ENCODE peak calls at places on chromosomes 1 and 21, in five cellular contexts. I is H7; R is naive thymus-derived CD8-positive, alpha-beta T cell; L is DMS153; B is NCI-H1092. P is an unnamed sample.

GRCh38 chr1:115679141-115679611 is 37.4 kb downstream of the VANGL1 start:
- DNase-seq in R (no peak), L (no peak), I (no peak), B (no peak), P (peak)

GRCh38 chr1:217622042-217622441 is 8.8 kb downstream of the GPATCH2 start:
- DNase-seq in B (no peak), R (no peak), I (no peak), L (no peak), P (no peak)

GRCh38 chr1:184973308-184974085 is 811 bp downstream of the NIBAN1 start:
- DNase-seq in B (peak), L (peak), I (no peak), R (peak), P (peak)

GRCh38 chr1:23018661-23019093 is 591 bp upstream of the KDM1A start:
- DNase-seq in R (no peak), L (no peak), B (no peak), I (peak), P (no peak)

GRCh38 chr21:38223893-38224540 is 32.8 kb upstream of the KCNJ15 start:
- DNase-seq in I (no peak), R (no peak), L (no peak), B (no peak), P (no peak)

GRCh38 chr21:42311160-42311559 is 4.0 kb downstream of the TFF3 start:
- DNase-seq in I (peak), L (no peak), R (no peak), B (no peak), P (no peak)

GRCh38 chr1:243287652-243288051 is 31.8 kb downstream of the SDCCAG8 start:
- DNase-seq in I (no peak), L (no peak), B (no peak), R (no peak), P (no peak)

GRCh38 chr1:232445361-232446106 is 184.4 kb downstream of the SIPA1L2 start:
- DNase-seq in R (no peak), I (peak), B (no peak), L (no peak), P (no peak)

GRCh38 chr21:32457360-32457840 is 44.9 kb downstream of the EVA1C start:
- DNase-seq in L (no peak), R (no peak), I (peak), B (no peak), P (peak)

GRCh38 chr1:184792450-184792969 is 37.9 kb upstream of the EDEM3 start:
- DNase-seq in R (no peak), L (no peak), B (no peak), I (no peak), P (peak)

GRCh38 chr1:206679738-206680211 is 4.9 kb upstream of the MAPKAPK2 start:
- DNase-seq in I (no peak), B (no peak), L (no peak), R (no peak), P (no peak)

GRCh38 chr1:28755701-28756100 is 19.0 kb downstream of the YTHDF2 start:
- DNase-seq in L (no peak), R (no peak), B (no peak), I (no peak), P (no peak)

GRCh38 chr1:246798606-246799496 is 74.6 kb downstream of the SCCPDH start:
- DNase-seq in I (no peak), B (no peak), R (no peak), L (no peak), P (no peak)

GRCh38 chr1:150621497-150622113 is 7.8 kb downstream of the ENSA start:
- DNase-seq in L (no peak), I (peak), B (no peak), R (peak), P (no peak)

GRCh38 chr1:153774780-153775431 is at the start of gene SLC27A3:
- DNase-seq in B (peak), L (peak), I (peak), R (no peak), P (peak)

GRCh38 chr1:211541715-211542477 is 37.1 kb downstream of the SLC30A1 start:
- DNase-seq in R (no peak), I (peak), L (no peak), B (no peak), P (peak)

GRCh38 chr21:46121286-46122221 is 23.6 kb downstream of the COL6A2 start:
- DNase-seq in R (no peak), B (no peak), L (no peak), I (peak), P (no peak)

GRCh38 chr1:24384251-24385090 is 29.1 kb downstream of the STPG1 start:
- DNase-seq in R (no peak), I (no peak), B (no peak), L (no peak), P (peak)

GRCh38 chr1:22210636-22211035 is 67.7 kb upstream of the WNT4 start:
- DNase-seq in L (no peak), R (no peak), B (no peak), I (no peak), P (no peak)

GRCh38 chr1:103788377-103788776 is 38.7 kb downstream of the AMY1C start:
- DNase-seq in R (no peak), I (no peak), L (peak), B (no peak), P (no peak)

GRCh38 chr21:27831821-27832569 is 865.1 kb upstream of the ADAMTS5 start:
- DNase-seq in L (no peak), I (no peak), R (no peak), B (no peak), P (no peak)

GRCh38 chr1:109792056-109792831 is 28.5 kb upstream of the EPS8L3 start:
- DNase-seq in I (peak), B (peak), L (no peak), R (no peak), P (peak)

GRCh38 chr1:5941671-5942070 is 50.6 kb downstream of the NPHP4 start:
- DNase-seq in B (no peak), L (no peak), I (no peak), R (no peak), P (peak)